ENCODE peak calls at places on chromosome 10, in six cellular contexts. R is transverse colon, G is foreskin fibroblast, D is fibroblast of the aortic adventitia, S is kidney epithelial cell, M is A549. B is an unnamed sample.

GRCh38 chr10:33224251-33224965 is 110.1 kb downstream of the NRP1 start:
- DNase-seq in D (peak; percentile 56), R (no peak), G (no peak), M (no peak), S (no peak), B (no peak)

GRCh38 chr10:119370046-119370770 is 162.8 kb downstream of the GRK5 start:
- DNase-seq in D (peak; percentile 93), S (no peak), M (no peak), G (peak; percentile 91), R (no peak), B (peak; percentile 41)

GRCh38 chr10:84095821-84096497 is 43.4 kb upstream of the GHITM start:
- DNase-seq in G (no peak), R (no peak), S (no peak), D (peak; percentile 59), M (no peak), B (no peak)

GRCh38 chr10:73439055-73439454 is 5.7 kb upstream of the MSS51 start:
- DNase-seq in M (no peak), R (no peak), G (peak; percentile 47), S (no peak), D (peak; percentile 48), B (no peak)

GRCh38 chr10:102208311-102209035 is 17.6 kb upstream of the ELOVL3 start:
- DNase-seq in G (no peak), D (peak; percentile 93), R (no peak), M (no peak), S (no peak), B (no peak)

GRCh38 chr10:75110006-75110632 is 1.3 kb upstream of the SAMD8 start:
- DNase-seq in M (no peak), R (no peak), S (no peak), G (no peak), D (no peak), B (no peak)

GRCh38 chr10:69374242-69374641 is 42.5 kb downstream of the TACR2 start:
- DNase-seq in D (no peak), R (no peak), M (no peak), S (no peak), G (no peak), B (no peak)

GRCh38 chr10:95268438-95268837 is 22.4 kb downstream of the PDLIM1 start:
- DNase-seq in G (no peak), R (no peak), M (no peak), S (no peak), D (peak; percentile 55), B (no peak)

GRCh38 chr10:33532901-33533300 is 198.4 kb upstream of the NRP1 start:
- DNase-seq in R (no peak), G (no peak), S (no peak), D (no peak), M (no peak), B (no peak)

GRCh38 chr10:66836057-66836456 is 89.8 kb upstream of the LRRTM3 start:
- DNase-seq in S (peak; percentile 82), D (peak; percentile 52), M (peak; percentile 27), G (peak; percentile 18), R (no peak), B (peak; percentile 8)

GRCh38 chr10:100076750-100077149 is 4.9 kb downstream of the CPN1 start:
- DNase-seq in S (no peak), D (no peak), G (no peak), R (no peak), M (no peak), B (no peak)

GRCh38 chr10:100085596-100085995 is 3.9 kb upstream of the CPN1 start:
- DNase-seq in R (no peak), M (peak; percentile 36), G (no peak), S (no peak), D (no peak), B (no peak)

GRCh38 chr10:100075426-100076220 is 6.0 kb downstream of the CPN1 start:
- DNase-seq in R (no peak), D (no peak), M (no peak), G (no peak), S (no peak), B (no peak)

GRCh38 chr10:100083623-100084022 is 2.0 kb upstream of the CPN1 start:
- DNase-seq in G (no peak), D (no peak), S (no peak), R (no peak), M (no peak), B (no peak)

DNA sequence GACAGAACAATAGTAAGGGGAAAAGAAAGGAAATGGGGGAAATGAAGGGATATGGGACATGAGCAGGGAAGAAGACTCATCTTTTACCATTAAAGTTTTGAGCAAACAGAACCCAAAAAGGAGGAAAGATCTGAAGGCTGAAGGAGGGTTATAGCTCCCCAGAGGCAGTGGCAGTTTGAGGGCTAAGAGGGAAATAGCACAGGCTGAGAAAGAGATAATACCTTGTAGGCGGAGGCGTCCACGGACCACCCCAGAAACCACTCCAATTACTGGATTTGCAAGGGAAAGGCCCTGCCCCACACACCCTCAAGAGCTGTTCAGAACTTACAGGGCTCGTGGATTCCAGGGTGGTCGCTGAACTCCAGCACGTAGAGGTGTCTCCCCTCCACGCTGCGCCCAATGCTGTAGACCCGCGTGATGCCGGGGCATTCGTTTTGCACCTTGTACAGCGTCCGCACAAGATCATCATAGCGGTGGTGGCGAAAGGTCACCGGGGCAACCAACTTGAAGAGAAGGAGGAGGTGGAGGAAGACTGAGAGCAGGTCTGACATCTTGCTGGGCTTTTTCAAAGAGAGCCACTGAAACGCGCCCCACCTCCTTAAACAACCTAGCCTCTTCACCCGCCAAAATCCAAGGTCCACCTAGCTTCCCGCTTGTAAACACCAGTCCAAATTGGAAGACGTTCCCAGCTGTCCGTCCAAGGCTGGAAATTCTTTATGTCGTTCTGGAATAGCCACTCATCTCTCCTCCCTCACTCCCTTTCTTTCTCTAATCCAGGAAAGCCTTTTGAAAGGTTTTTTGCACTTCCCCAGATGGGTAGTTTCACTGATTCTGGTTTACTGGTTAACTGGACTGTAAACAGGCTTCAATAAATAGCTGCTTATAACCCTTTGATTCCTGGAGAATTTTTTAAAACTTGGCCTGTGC is at the start of gene CPN1:
- DNase-seq in R (no peak), G (no peak), M (no peak), S (no peak), D (no peak), B (no peak)
- H3K4me3 ChIP-seq in R (no peak within 1 kb of the TSS), G (no peak within 1 kb of the TSS), M (no peak within 1 kb of the TSS), S (no peak within 1 kb of the TSS), D (no peak within 1 kb of the TSS), B (no peak within 1 kb of the TSS)

GRCh38 chr10:29026065-29026797 is 262.6 kb upstream of the LYZL1 start:
- DNase-seq in R (no peak), S (no peak), D (no peak), M (no peak), G (no peak), B (no peak)
- TF ChIP-seq CTCF in R (no peak), S (no peak), D (no peak), M (no peak), G (no peak), B (no peak)

GRCh38 chr10:52525761-52526160 is 211.7 kb downstream of the DKK1 start:
- DNase-seq in M (peak; percentile 34), S (no peak), R (no peak), G (peak; percentile 66), D (peak; percentile 76), B (peak; percentile 37)
- H3K4me3 ChIP-seq in M (no peak overlapping the region), S (no peak overlapping the region), R (no peak overlapping the region), G (no peak overlapping the region), D (no peak overlapping the region), B (no peak overlapping the region)

GRCh38 chr10:100802196-100802595 is 56.8 kb downstream of the PAX2 start:
- DNase-seq in D (no peak), M (no peak), R (no peak), S (no peak), G (no peak), B (no peak)

GRCh38 chr10:100803481-100803880 is 58.1 kb downstream of the PAX2 start:
- DNase-seq in D (no peak), M (no peak), G (no peak), R (no peak), S (no peak), B (no peak)

GRCh38 chr10:100805543-100806355 is 60.4 kb downstream of the PAX2 start:
- DNase-seq in M (no peak), R (no peak), G (no peak), S (no peak), D (no peak), B (no peak)

GRCh38 chr10:100802607-100803006 is 57.2 kb downstream of the PAX2 start:
- DNase-seq in R (no peak), M (no peak), G (no peak), S (no peak), D (no peak), B (no peak)

DNA sequence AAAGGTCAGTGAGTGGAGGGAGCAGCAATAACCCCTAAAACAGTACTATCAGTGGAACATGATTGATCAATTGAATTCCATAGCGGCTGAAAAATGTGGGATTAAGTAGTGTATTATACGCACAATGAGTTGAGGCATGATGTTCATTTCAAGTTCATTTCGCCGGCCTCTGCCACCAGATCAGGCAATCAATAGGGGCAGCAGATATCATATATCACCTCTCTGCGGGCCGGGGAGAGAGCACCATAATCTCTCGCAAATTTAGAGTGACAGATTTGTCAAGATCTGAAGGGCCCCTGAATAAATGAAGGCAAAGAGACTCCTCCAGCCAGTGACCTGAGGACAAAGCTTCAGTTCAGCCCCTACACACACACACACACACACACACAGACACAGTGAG is 58.5 kb downstream of the PAX2 start:
- DNase-seq in G (no peak), R (no peak), M (no peak), S (no peak), D (no peak), B (no peak)
- TF ChIP-seq CTCF in G (no peak), R (no peak), M (no peak), S (no peak), D (no peak), B (no peak)

GRCh38 chr10:130418731-130419130 is 282.5 kb downstream of the GLRX3 start:
- DNase-seq in M (no peak), G (no peak), S (no peak), R (no peak), D (no peak), B (no peak)

GRCh38 chr10:130423455-130424305 is 287.5 kb downstream of the GLRX3 start:
- DNase-seq in S (no peak), G (no peak), M (no peak), R (no peak), D (no peak), B (no peak)

GRCh38 chr10:130422366-130423324 is 286.5 kb downstream of the GLRX3 start:
- DNase-seq in G (no peak), S (no peak), R (no peak), M (no peak), D (no peak), B (no peak)

GRCh38 chr10:130424418-130424817 is 288.2 kb downstream of the GLRX3 start:
- DNase-seq in R (no peak), M (no peak), G (no peak), D (no peak), S (no peak), B (no peak)

GRCh38 chr10:130421909-130422308 is 285.7 kb downstream of the GLRX3 start:
- DNase-seq in G (no peak), M (no peak), S (no peak), R (no peak), D (no peak), B (no peak)
- H3K4me3 ChIP-seq in G (no peak overlapping the region), M (no peak overlapping the region), S (no peak overlapping the region), R (no peak overlapping the region), D (no peak overlapping the region), B (no peak overlapping the region)

GRCh38 chr10:89414146-89414878 is at the start of gene IFIT5:
- DNase-seq in G (peak; percentile 67), R (peak; percentile 68), M (peak; percentile 71), D (peak; percentile 71), S (no peak), B (no peak)
- TF ChIP-seq CTCF in G (no peak), R (no peak), M (no peak), D (no peak), S (no peak), B (no peak)

GRCh38 chr10:108639010-108639409 is 1284.3 kb downstream of the XPNPEP1 start:
- DNase-seq in D (peak; percentile 17), R (no peak), S (no peak), G (no peak), M (no peak), B (no peak)
- H3K4me3 ChIP-seq in D (no peak overlapping the region), R (no peak overlapping the region), S (no peak overlapping the region), G (no peak overlapping the region), M (no peak overlapping the region), B (no peak overlapping the region)

B was measured in AG09309.